ENCODE peak calls at places on chromosomes 5 and 9, in nine cellular contexts. N is suprapubic skin, W is spleen, G is A549, J is right lobe of liver, Q is IMR-90, Y is body of pancreas, B is adrenal gland, C is HCT116. T is an unnamed sample.

GRCh38 chr5:95963650-95964410 is 2.2 kb upstream of the ELL2 start:
- DNase-seq in W (no peak), Y (no peak), G (no peak), C (no peak), Q (no peak), J (no peak), N (no peak), B (no peak), T (no peak)

GRCh38 chr9:99445377-99445891 is 223.4 kb downstream of the SEC61B start:
- DNase-seq in C (no peak), Y (no peak), G (peak), Q (peak), W (no peak), B (no peak), J (no peak), N (peak), T (no peak)

GRCh38 chr9:94922691-94923107 is 196.2 kb downstream of the AOPEP start:
- DNase-seq in Q (peak), N (no peak), W (no peak), G (peak), C (no peak), J (no peak), B (peak), Y (no peak), T (no peak)

GRCh38 chr5:28766565-28767158 is 1728.3 kb upstream of the CDH9 start:
- DNase-seq in Q (peak), G (peak), N (no peak), Y (no peak), W (no peak), J (no peak), B (no peak), C (peak), T (peak)

GRCh38 chr5:149423287-149424268 is 44.5 kb upstream of the IL17B start:
- DNase-seq in W (no peak), N (no peak), B (peak), Y (no peak), J (no peak), C (no peak), Q (peak), G (no peak), T (no peak)

GRCh38 chr5:73121109-73121443 is 701 bp downstream of the TMEM171 start:
- DNase-seq in N (no peak), J (no peak), B (no peak), W (no peak), G (no peak), Y (no peak), Q (peak), C (no peak), T (no peak)

GRCh38 chr9:119375892-119376291 is 6.7 kb upstream of the BRINP1 start:
- DNase-seq in C (peak), B (peak), J (no peak), Q (no peak), G (peak), W (no peak), Y (peak), N (no peak), T (peak)

GRCh38 chr9:129352157-129352870 is 174.3 kb upstream of the IER5L start:
- DNase-seq in W (no peak), G (no peak), B (no peak), C (no peak), Q (no peak), J (peak), Y (no peak), N (no peak), T (no peak)

GRCh38 chr9:38026840-38027527 is 42.0 kb downstream of the SHB start:
- DNase-seq in G (no peak), C (no peak), W (no peak), N (no peak), Q (no peak), B (no peak), Y (no peak), J (no peak), T (no peak)

GRCh38 chr5:45410304-45410995 is 285.7 kb downstream of the HCN1 start:
- DNase-seq in J (no peak), W (no peak), B (no peak), G (no peak), N (no peak), C (no peak), Y (no peak), Q (peak), T (no peak)

GRCh38 chr5:178544166-178544834 is 45.9 kb downstream of the COL23A1 start:
- DNase-seq in B (no peak), N (peak), Q (no peak), G (no peak), J (peak), C (no peak), W (peak), Y (no peak), T (no peak)

GRCh38 chr9:79193001-79193400 is 378.8 kb upstream of the TLE4 start:
- DNase-seq in W (no peak), N (no peak), C (no peak), B (no peak), G (no peak), Q (peak), J (no peak), Y (no peak), T (no peak)

GRCh38 chr9:13279284-13280162 is at the start of gene MPDZ:
- DNase-seq in B (peak), J (peak), C (no peak), Y (peak), Q (peak), N (peak), G (peak), W (no peak), T (peak)

GRCh38 chr9:35645736-35646582 is 4.8 kb downstream of the SIT1 start:
- DNase-seq in C (peak), W (no peak), G (no peak), J (no peak), Y (peak), B (peak), N (peak), Q (no peak), T (no peak)

GRCh38 chr5:68542207-68542606 is 326.7 kb downstream of the PIK3R1 start:
- DNase-seq in W (no peak), G (no peak), B (no peak), Y (no peak), N (no peak), C (no peak), Q (peak), J (no peak), T (no peak)

GRCh38 chr5:158464383-158464782 is 605.4 kb upstream of the CLINT1 start:
- DNase-seq in Q (no peak), G (no peak), J (no peak), C (no peak), N (no peak), W (no peak), Y (no peak), B (no peak), T (no peak)

GRCh38 chr5:79771387-79771786 is 81.8 kb downstream of the CMYA5 start:
- DNase-seq in C (no peak), N (no peak), B (no peak), Y (no peak), J (no peak), G (no peak), W (no peak), Q (peak), T (no peak)

GRCh38 chr5:10825897-10826644 is 65.0 kb upstream of the DAP start:
- DNase-seq in W (no peak), B (no peak), G (no peak), Y (no peak), J (no peak), C (no peak), Q (no peak), N (no peak), T (no peak)

GRCh38 chr5:28914302-28914701 is 1875.9 kb upstream of the CDH9 start:
- DNase-seq in C (no peak), N (no peak), B (no peak), W (no peak), Y (no peak), J (no peak), G (no peak), Q (no peak), T (no peak)

GRCh38 chr9:109270971-109271900 is 49.6 kb downstream of the EPB41L4B start:
- DNase-seq in C (no peak), J (no peak), N (no peak), Y (peak), B (no peak), W (no peak), G (no peak), Q (no peak), T (no peak)

GRCh38 chr5:26482817-26483375 is 555.5 kb downstream of the CDH9 start:
- DNase-seq in B (peak), G (peak), Q (no peak), Y (peak), N (no peak), W (no peak), J (no peak), C (peak), T (no peak)

GRCh38 chr5:36786613-36787012 is 90.0 kb upstream of the NIPBL start:
- DNase-seq in G (no peak), N (no peak), Y (peak), J (no peak), Q (no peak), W (no peak), C (no peak), B (no peak), T (no peak)

GRCh38 chr5:57887851-57888621 is 405.4 kb upstream of the ACTBL2 start:
- DNase-seq in N (no peak), J (no peak), Y (peak), C (peak), W (no peak), B (peak), Q (peak), G (peak), T (peak)

GRCh38 chr9:83955985-83956287 is 24.1 kb downstream of the HNRNPK start:
- DNase-seq in Q (no peak), N (no peak), B (no peak), C (no peak), Y (no peak), W (no peak), G (peak), J (no peak), T (no peak)

GRCh38 chr9:101485873-101486692 is 47.6 kb upstream of the RNF20 start:
- DNase-seq in B (peak), J (peak), N (peak), G (peak), Q (peak), C (peak), W (no peak), Y (peak), T (peak)

GRCh38 chr5:86864022-86864421 is 246.3 kb downstream of the COX7C start:
- DNase-seq in B (no peak), Q (no peak), G (no peak), N (no peak), C (no peak), J (no peak), W (no peak), Y (no peak), T (no peak)

GRCh38 chr5:37751227-37751626 is 88.6 kb downstream of the GDNF start:
- DNase-seq in Q (peak), G (no peak), C (no peak), J (no peak), B (no peak), Y (no peak), W (no peak), N (no peak), T (no peak)

GRCh38 chr5:144100702-144101101 is 69.8 kb downstream of the YIPF5 start:
- DNase-seq in Y (no peak), B (no peak), Q (no peak), C (no peak), G (no peak), W (no peak), J (no peak), N (no peak), T (no peak)

GRCh38 chr5:32339198-32339597 is 26.5 kb upstream of the MTMR12 start:
- DNase-seq in G (peak), B (no peak), N (no peak), Q (peak), Y (no peak), W (no peak), J (no peak), C (peak), T (peak)

GRCh38 chr5:110329955-110330354 is 396.5 kb downstream of the TMEM232 start:
- DNase-seq in J (no peak), N (no peak), B (no peak), W (no peak), C (no peak), Y (no peak), Q (no peak), G (no peak), T (no peak)

GRCh38 chr5:21071986-21072385 is 1084.0 kb upstream of the CDH18 start:
- DNase-seq in W (no peak), N (no peak), B (no peak), C (no peak), J (no peak), G (no peak), Q (no peak), Y (no peak), T (no peak)

DNA sequence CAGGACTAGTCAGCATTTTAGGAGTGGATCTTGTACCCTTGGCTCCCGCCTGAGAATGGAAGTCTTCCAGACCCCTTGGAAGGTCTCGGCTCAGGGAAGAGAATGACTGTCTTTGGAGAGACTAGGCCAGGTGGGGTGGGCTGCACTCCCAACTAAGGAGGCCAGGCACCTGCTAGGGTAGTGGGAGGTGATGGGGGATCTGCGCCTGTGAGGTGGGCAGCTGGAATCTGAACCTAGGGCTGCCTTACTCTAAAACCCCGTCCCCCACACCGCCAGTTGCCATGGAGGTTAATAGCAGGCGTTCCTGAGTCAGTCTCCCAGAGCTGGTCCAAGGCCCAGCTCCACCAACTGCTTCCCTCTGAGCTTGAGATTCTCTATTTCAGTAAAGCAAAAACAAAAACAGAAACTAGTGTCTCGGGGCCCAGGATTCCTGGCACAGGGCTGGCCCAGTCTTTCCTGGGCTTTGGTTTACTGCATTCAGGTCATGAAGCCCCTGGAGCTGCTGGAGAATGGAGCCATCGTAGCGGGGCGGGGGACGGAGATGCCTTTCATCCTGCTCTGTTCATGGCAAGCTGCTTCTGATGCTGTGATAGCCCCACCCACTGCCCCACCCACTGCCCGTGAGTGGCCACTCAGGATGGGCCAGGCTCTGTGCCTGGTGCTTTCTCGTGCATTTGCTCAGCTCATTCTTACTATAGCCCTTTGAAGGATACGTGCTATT is 57.5 kb downstream of the DAB2IP start:
- DNase-seq in Q (no peak), C (no peak), Y (no peak), W (no peak), N (no peak), B (no peak), G (no peak), J (no peak), T (no peak)
- TF ChIP-seq POLR2A in Q (no peak), C (no peak), Y (no peak), W (no peak), N (no peak), B (no peak), G (no peak), J (no peak), T (no peak)

DNA sequence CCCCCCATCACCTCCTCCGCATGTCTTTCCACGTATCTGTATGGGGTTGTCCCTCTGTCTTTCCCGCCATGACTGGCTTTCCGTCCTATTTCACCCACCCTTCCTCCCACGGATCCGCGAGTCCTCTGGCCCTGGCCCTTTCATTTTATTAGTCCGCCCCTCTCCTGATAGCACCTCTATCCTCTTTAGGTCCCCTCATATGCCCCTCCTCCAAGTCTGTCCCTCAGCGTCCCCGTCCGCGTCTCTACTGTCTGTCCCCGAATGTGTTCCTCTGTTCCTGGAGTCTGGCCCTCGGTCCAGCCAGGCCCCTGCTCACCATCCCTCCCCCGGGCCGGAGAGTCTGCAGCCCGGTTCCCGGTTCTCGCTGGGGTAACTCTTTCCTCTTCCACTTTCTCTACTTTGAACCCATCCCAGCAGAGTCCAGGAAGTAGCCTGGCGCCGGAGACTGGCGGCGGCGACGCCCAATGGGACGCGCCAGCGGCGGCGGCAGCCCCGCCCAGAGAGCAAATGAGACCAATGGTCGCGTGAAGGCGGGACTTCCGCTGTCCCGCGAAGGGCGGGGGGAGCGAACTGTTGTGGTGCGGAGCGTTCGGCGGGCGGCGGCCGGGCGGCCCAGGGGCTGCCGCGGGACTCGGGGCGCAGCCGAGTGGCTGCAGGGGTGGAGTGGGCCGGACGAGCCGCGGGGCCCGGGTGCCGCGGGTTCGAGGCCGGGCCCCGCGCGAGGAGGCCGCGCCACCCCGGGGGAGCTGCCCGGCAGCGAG is at the start of gene SAP30L:
- DNase-seq in Q (peak), N (peak), Y (peak), C (peak), G (peak), J (peak), W (peak), B (peak), T (peak)
- TF ChIP-seq POLR2A in Q (peak), N (no peak), Y (peak), C (peak), G (peak), J (peak), W (peak), B (peak), T (peak)

GRCh38 chr5:177428574-177429217 is 2.2 kb downstream of the GRK6 start:
- DNase-seq in G (no peak), J (no peak), Y (no peak), Q (no peak), C (no peak), N (no peak), W (peak), B (no peak), T (no peak)
- TF ChIP-seq POLR2A in G (no peak), J (no peak), Y (no peak), Q (no peak), C (no peak), N (no peak), W (no peak), B (no peak), T (no peak)

DNA sequence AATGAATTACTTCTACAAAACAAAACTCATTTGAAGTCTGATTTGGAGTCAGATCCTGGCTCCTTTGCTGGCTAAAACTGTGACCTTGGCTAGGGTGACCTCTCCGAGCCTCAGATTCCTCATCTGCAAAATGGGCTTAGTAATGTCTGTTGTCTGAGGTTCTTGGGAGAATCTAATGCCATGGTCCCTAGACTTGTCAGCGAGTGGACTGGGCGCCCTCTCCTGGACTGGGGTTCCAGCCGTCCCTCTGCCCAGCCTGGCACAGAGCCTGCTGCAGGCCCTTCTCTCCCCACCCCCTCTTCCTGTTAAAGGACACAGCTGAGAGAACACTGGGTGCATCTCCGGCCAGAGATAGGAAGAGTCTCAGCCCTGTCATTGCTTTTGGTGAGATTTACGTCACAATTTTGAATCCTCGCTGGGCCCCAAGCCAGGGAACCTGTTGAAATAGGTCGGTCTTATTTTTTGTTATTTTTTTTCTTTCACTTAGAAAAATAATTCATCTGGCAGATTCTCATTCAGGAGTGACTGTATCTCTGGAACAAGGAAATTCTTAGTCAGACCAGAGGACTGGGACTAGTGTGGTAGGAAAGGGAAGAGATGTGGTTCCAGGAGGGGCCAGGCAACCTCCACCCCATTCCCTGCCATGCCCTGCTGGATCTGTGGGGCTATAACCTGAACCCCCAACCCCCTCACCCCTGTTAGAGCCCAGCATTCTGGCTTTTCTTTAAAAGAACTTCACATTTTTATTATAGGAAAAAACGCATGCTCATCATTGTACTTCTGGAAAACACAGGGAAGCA is 48.2 kb upstream of the RPL26L1 start:
- DNase-seq in G (peak), C (peak), Q (peak), N (peak), J (peak), B (peak), W (peak), Y (peak), T (peak)
- TF ChIP-seq POLR2A in G (no peak), C (no peak), Q (peak), N (no peak), J (peak), B (peak), W (no peak), Y (no peak), T (no peak)

T was measured in erythroblast.